ENCODE peak calls at places on chromosomes 13 and 19, in nine cellular contexts. One of them, this sample, is unnamed.

GRCh38 chr13:92547256-92547655 is 679.4 kb upstream of the GPC6 start:
- DNase-seq in mesothelial cell of epicardium: no peak
- DNase-seq in NCI-H2081: no peak
- DNase-seq in NCI-H1417: no peak
- DNase-seq in aorta: no peak
- DNase-seq in T-helper 2 cell: no peak
- DNase-seq in HS-5: peak
- DNase-seq in stimulated activated CD8-positive, alpha-beta memory T cell treated with anti-CD3 and anti-CD28 coated beads, Interleukin-4, amount 100 ng/mL, for 1 hour: no peak
- DNase-seq in PC-3: peak
- DNase-seq in this sample: no peak

GRCh38 chr19:57934820-57935665 is at the start of gene ZNF418:
- DNase-seq in mesothelial cell of epicardium: peak
- DNase-seq in NCI-H2081: no peak
- DNase-seq in NCI-H1417: no peak
- DNase-seq in aorta: peak
- DNase-seq in T-helper 2 cell: peak
- DNase-seq in HS-5: no peak
- DNase-seq in stimulated activated CD8-positive, alpha-beta memory T cell treated with anti-CD3 and anti-CD28 coated beads, Interleukin-4, amount 100 ng/mL, for 1 hour: no peak
- DNase-seq in PC-3: no peak
- DNase-seq in this sample: no peak

GRCh38 chr13:43005460-43006236 is 13.6 kb upstream of the EPSTI1 start:
- DNase-seq in mesothelial cell of epicardium: no peak
- DNase-seq in NCI-H2081: no peak
- DNase-seq in NCI-H1417: no peak
- DNase-seq in aorta: no peak
- DNase-seq in T-helper 2 cell: no peak
- DNase-seq in HS-5: no peak
- DNase-seq in stimulated activated CD8-positive, alpha-beta memory T cell treated with anti-CD3 and anti-CD28 coated beads, Interleukin-4, amount 100 ng/mL, for 1 hour: no peak
- DNase-seq in PC-3: peak
- DNase-seq in this sample: no peak

GRCh38 chr13:35621989-35622388 is 145.5 kb upstream of the MAB21L1 start:
- DNase-seq in mesothelial cell of epicardium: no peak
- DNase-seq in NCI-H2081: no peak
- DNase-seq in NCI-H1417: no peak
- DNase-seq in aorta: no peak
- DNase-seq in T-helper 2 cell: no peak
- DNase-seq in HS-5: no peak
- DNase-seq in stimulated activated CD8-positive, alpha-beta memory T cell treated with anti-CD3 and anti-CD28 coated beads, Interleukin-4, amount 100 ng/mL, for 1 hour: no peak
- DNase-seq in PC-3: peak
- DNase-seq in this sample: no peak

GRCh38 chr19:58317481-58318072 is 9.2 kb upstream of the ZSCAN22 start:
- DNase-seq in mesothelial cell of epicardium: no peak
- DNase-seq in NCI-H2081: no peak
- DNase-seq in NCI-H1417: no peak
- DNase-seq in aorta: no peak
- DNase-seq in T-helper 2 cell: no peak
- DNase-seq in HS-5: no peak
- DNase-seq in stimulated activated CD8-positive, alpha-beta memory T cell treated with anti-CD3 and anti-CD28 coated beads, Interleukin-4, amount 100 ng/mL, for 1 hour: no peak
- DNase-seq in PC-3: peak
- DNase-seq in this sample: no peak

GRCh38 chr13:78176880-78177279 is 258.2 kb upstream of the EDNRB start:
- DNase-seq in mesothelial cell of epicardium: no peak
- DNase-seq in NCI-H2081: no peak
- DNase-seq in NCI-H1417: no peak
- DNase-seq in aorta: no peak
- DNase-seq in T-helper 2 cell: no peak
- DNase-seq in HS-5: no peak
- DNase-seq in stimulated activated CD8-positive, alpha-beta memory T cell treated with anti-CD3 and anti-CD28 coated beads, Interleukin-4, amount 100 ng/mL, for 1 hour: no peak
- DNase-seq in PC-3: no peak
- DNase-seq in this sample: no peak

GRCh38 chr13:59766236-59766635 is 397.5 kb downstream of the DIAPH3 start:
- DNase-seq in mesothelial cell of epicardium: no peak
- DNase-seq in NCI-H2081: no peak
- DNase-seq in NCI-H1417: no peak
- DNase-seq in aorta: no peak
- DNase-seq in T-helper 2 cell: no peak
- DNase-seq in HS-5: no peak
- DNase-seq in stimulated activated CD8-positive, alpha-beta memory T cell treated with anti-CD3 and anti-CD28 coated beads, Interleukin-4, amount 100 ng/mL, for 1 hour: no peak
- DNase-seq in PC-3: no peak
- DNase-seq in this sample: no peak

GRCh38 chr19:29329460-29330134 is 116.6 kb upstream of the UQCRFS1 start:
- DNase-seq in mesothelial cell of epicardium: no peak
- DNase-seq in NCI-H2081: no peak
- DNase-seq in NCI-H1417: no peak
- DNase-seq in aorta: no peak
- DNase-seq in T-helper 2 cell: no peak
- DNase-seq in HS-5: no peak
- DNase-seq in stimulated activated CD8-positive, alpha-beta memory T cell treated with anti-CD3 and anti-CD28 coated beads, Interleukin-4, amount 100 ng/mL, for 1 hour: no peak
- DNase-seq in PC-3: peak
- DNase-seq in this sample: no peak

GRCh38 chr13:44758595-44759221 is 182.6 kb upstream of the TSC22D1 start:
- DNase-seq in mesothelial cell of epicardium: no peak
- DNase-seq in NCI-H2081: peak
- DNase-seq in NCI-H1417: peak
- DNase-seq in aorta: no peak
- DNase-seq in T-helper 2 cell: no peak
- DNase-seq in HS-5: peak
- DNase-seq in stimulated activated CD8-positive, alpha-beta memory T cell treated with anti-CD3 and anti-CD28 coated beads, Interleukin-4, amount 100 ng/mL, for 1 hour: no peak
- DNase-seq in PC-3: peak
- DNase-seq in this sample: peak

GRCh38 chr13:78742659-78743058 is 83.7 kb upstream of the OBI1 start:
- DNase-seq in mesothelial cell of epicardium: no peak
- DNase-seq in NCI-H2081: no peak
- DNase-seq in NCI-H1417: no peak
- DNase-seq in aorta: no peak
- DNase-seq in T-helper 2 cell: no peak
- DNase-seq in HS-5: no peak
- DNase-seq in stimulated activated CD8-positive, alpha-beta memory T cell treated with anti-CD3 and anti-CD28 coated beads, Interleukin-4, amount 100 ng/mL, for 1 hour: no peak
- DNase-seq in PC-3: no peak
- DNase-seq in this sample: no peak

GRCh38 chr19:30674656-30675055 is 302.5 kb downstream of the ZNF536 start:
- DNase-seq in mesothelial cell of epicardium: no peak
- DNase-seq in NCI-H2081: no peak
- DNase-seq in NCI-H1417: no peak
- DNase-seq in aorta: no peak
- DNase-seq in T-helper 2 cell: no peak
- DNase-seq in HS-5: no peak
- DNase-seq in stimulated activated CD8-positive, alpha-beta memory T cell treated with anti-CD3 and anti-CD28 coated beads, Interleukin-4, amount 100 ng/mL, for 1 hour: no peak
- DNase-seq in PC-3: no peak
- DNase-seq in this sample: no peak

GRCh38 chr19:5718579-5719273 is 1.2 kb downstream of the LONP1 start:
- DNase-seq in mesothelial cell of epicardium: no peak
- DNase-seq in NCI-H2081: no peak
- DNase-seq in NCI-H1417: no peak
- DNase-seq in aorta: no peak
- DNase-seq in T-helper 2 cell: no peak
- DNase-seq in HS-5: peak
- DNase-seq in stimulated activated CD8-positive, alpha-beta memory T cell treated with anti-CD3 and anti-CD28 coated beads, Interleukin-4, amount 100 ng/mL, for 1 hour: no peak
- DNase-seq in PC-3: peak
- DNase-seq in this sample: peak

This sample was measured in NCI-H460.